ENCODE peak calls at places on chromosome 19, in four cellular contexts. W is naive thymus-derived CD4-positive, alpha-beta T cell; C is right lobe of liver; N is CD8-positive, alpha-beta T cell. P is an unnamed sample. For H3K27me3 and H3K36me3, the result is how much of the 10 kb centered on the place peaks cover.

GRCh38 chr19:12969292-12969988 is at the start of gene DAND5:
- DNase-seq in W (no peak), C (no peak), N (no peak), P (no peak)

GRCh38 chr19:52936151-52936957 is 13.1 kb upstream of the ZNF888 start:
- DNase-seq in C (no peak), W (no peak), N (no peak), P (no peak)

GRCh38 chr19:728011-728410 is 19.3 kb downstream of the PALM start:
- DNase-seq in C (peak), W (no peak), N (no peak), P (no peak)

GRCh38 chr19:39506944-39507714 is 7.8 kb upstream of the SELENOV start:
- DNase-seq in C (no peak), W (peak), N (no peak), P (peak)

GRCh38 chr19:988510-988909 is 4.4 kb downstream of the WDR18 start:
- DNase-seq in C (no peak), W (no peak), N (no peak), P (no peak)

GRCh38 chr19:28847468-28847867 is 365.5 kb downstream of the UQCRFS1 start:
- DNase-seq in N (no peak), C (no peak), W (no peak), P (no peak)

GRCh38 chr19:43741075-43741840 is 13.5 kb downstream of the SMG9 start:
- DNase-seq in W (no peak), C (no peak), N (no peak), P (no peak)

GRCh38 chr19:947707-948533 is 22.1 kb downstream of the ARID3A start:
- DNase-seq in C (peak), W (no peak), N (no peak), P (no peak)

GRCh38 chr19:10223488-10224213 is 7.5 kb downstream of the S1PR2 start:
- DNase-seq in C (no peak), W (no peak), N (no peak), P (no peak)

GRCh38 chr19:41426952-41427646 is at the start of gene B3GNT8:
- DNase-seq in C (no peak), N (no peak), W (no peak), P (peak)

GRCh38 chr19:29881386-29881785 is 60.7 kb upstream of the URI1 start:
- DNase-seq in C (no peak), N (no peak), W (no peak), P (no peak)

GRCh38 chr19:40549007-40549708 is 27.5 kb upstream of the SHKBP1 start:
- DNase-seq in N (peak), W (peak), C (no peak), P (peak)

GRCh38 chr19:10517361-10517759 is at the start of gene S1PR5:
- DNase-seq in W (no peak), N (no peak), C (no peak), P (no peak)

GRCh38 chr19:19155495-19156219 is 14.4 kb downstream of the MEF2B start:
- DNase-seq in N (no peak), C (no peak), W (no peak), P (no peak)

GRCh38 chr19:4730740-4731171 is 7.1 kb upstream of the DPP9 start:
- DNase-seq in N (peak), W (peak), C (no peak), P (no peak)

GRCh38 chr19:33344210-33344609 is 29.3 kb upstream of the CEBPG start:
- DNase-seq in C (no peak), W (no peak), N (no peak), P (no peak)

GRCh38 chr19:14061751-14062557 is at the start of gene PALM3:
- DNase-seq in C (peak), N (no peak), W (no peak), P (no peak)

GRCh38 chr19:31353826-31354225 is 4.6 kb upstream of the TSHZ3 start:
- DNase-seq in W (no peak), N (no peak), C (no peak), P (no peak)

GRCh38 chr19:29508181-29508580 is 17.6 kb upstream of the VSTM2B start:
- DNase-seq in C (no peak), W (no peak), N (no peak), P (no peak)

GRCh38 chr19:31223805-31224534 is 125.3 kb downstream of the TSHZ3 start:
- DNase-seq in C (no peak), W (no peak), N (no peak), P (peak)

GRCh38 chr19:1933942-1934341 is 7.0 kb upstream of the CSNK1G2 start:
- DNase-seq in W (no peak), C (no peak), N (no peak), P (no peak)

GRCh38 chr19:53892981-53893325 is 11.0 kb downstream of the PRKCG start:
- DNase-seq in C (no peak), W (no peak), N (no peak), P (no peak)

GRCh38 chr19:7888145-7888825 is at the start of gene LRRC8E:
- DNase-seq in N (no peak), C (no peak), W (no peak), P (peak)

GRCh38 chr19:58538257-58539168 is 5.4 kb upstream of the TRIM28 start:
- DNase-seq in C (no peak), N (no peak), W (peak), P (no peak)

GRCh38 chr19:2040647-2041435 is 10.2 kb downstream of the MKNK2 start:
- DNase-seq in C (peak), W (no peak), N (no peak), P (no peak)

GRCh38 chr19:30391554-30392551 is 19.7 kb downstream of the ZNF536 start:
- DNase-seq in W (no peak), N (no peak), C (no peak), P (no peak)

DNA sequence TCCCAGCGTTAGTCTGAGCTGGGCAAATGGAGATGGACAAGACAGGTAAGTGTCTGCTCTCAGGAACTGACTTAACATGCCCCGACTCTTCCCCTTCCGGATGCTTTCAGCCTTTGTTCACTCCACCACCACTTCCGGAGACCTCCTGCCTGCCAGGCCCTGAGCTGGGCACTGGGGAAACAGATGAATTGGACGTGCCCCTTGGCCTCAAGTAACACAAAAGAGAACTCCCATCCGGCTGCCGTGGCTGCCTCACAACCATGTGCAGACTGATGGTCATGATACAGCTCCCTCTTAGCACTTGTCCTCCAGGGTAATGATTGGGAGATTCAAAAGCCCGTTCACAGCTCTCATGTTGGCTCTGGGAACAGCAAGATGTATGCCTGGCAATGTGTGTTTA is 6.9 kb downstream of the ZNF784 start:
- DNase-seq in C (no peak), N (no peak), W (no peak), P (no peak)
- H3K27me3 ChIP-seq in C (under half), N (under half), W (under half), P (under half)

GRCh38 chr19:34831714-34832113 is 58.7 kb upstream of the ZNF599 start:
- DNase-seq in C (no peak), N (no peak), W (no peak), P (no peak)

GRCh38 chr19:34834513-34834912 is 61.5 kb upstream of the ZNF599 start:
- DNase-seq in W (no peak), N (no peak), C (no peak), P (no peak)

GRCh38 chr19:34828156-34828555 is 55.1 kb upstream of the ZNF599 start:
- DNase-seq in W (no peak), C (no peak), N (no peak), P (no peak)

GRCh38 chr19:34835952-34836351 is 62.9 kb upstream of the ZNF599 start:
- DNase-seq in C (no peak), N (no peak), W (no peak), P (no peak)

GRCh38 chr19:34832581-34833112 is 59.6 kb upstream of the ZNF599 start:
- DNase-seq in N (no peak), C (no peak), W (no peak), P (no peak)
- H3K4me3 ChIP-seq in N (no peak), C (no peak), W (no peak), P (no peak)

GRCh38 chr19:46990998-46991676 is 28.5 kb upstream of the NPAS1 start:
- DNase-seq in N (no peak), C (peak), W (peak), P (peak)

GRCh38 chr19:46995492-46995891 is 24.1 kb upstream of the NPAS1 start:
- DNase-seq in N (no peak), C (no peak), W (no peak), P (no peak)

GRCh38 chr19:46992699-46993535 is 26.7 kb upstream of the NPAS1 start:
- DNase-seq in N (no peak), W (no peak), C (peak), P (no peak)

GRCh38 chr19:46993622-46994021 is 26.0 kb upstream of the NPAS1 start:
- DNase-seq in C (no peak), W (no peak), N (no peak), P (no peak)

DNA sequence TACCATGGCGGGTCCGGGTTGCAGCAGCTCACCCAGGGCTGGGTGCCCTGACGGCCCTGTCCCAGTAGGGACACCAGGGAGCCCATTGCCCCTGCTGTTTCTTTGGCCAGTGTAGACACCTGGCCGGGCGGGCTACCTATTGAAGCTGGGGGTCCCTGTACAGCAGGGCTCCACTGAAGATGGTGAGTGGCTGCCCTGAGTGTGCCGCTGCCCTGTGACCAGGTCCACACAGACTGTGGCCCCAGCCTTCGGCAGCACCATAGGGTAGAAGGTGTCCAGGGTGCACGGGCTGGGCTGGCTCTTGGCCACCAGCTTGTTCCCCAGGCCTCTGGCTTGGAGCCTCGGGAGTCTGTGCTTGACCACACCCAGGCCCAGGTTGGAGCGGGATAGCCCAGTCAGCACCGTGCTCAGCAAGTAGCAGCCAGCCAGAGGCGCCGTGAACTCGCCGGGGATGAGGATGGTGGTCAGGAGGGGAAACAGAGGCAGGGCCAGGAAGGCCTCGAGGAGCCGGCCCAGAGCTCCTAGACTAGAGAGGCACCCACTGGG is 25.4 kb upstream of the NPAS1 start:
- DNase-seq in W (no peak), N (no peak), C (no peak), P (no peak)
- H3K36me3 ChIP-seq in W (under half), N (under half), C (under half), P (under half)

DNA sequence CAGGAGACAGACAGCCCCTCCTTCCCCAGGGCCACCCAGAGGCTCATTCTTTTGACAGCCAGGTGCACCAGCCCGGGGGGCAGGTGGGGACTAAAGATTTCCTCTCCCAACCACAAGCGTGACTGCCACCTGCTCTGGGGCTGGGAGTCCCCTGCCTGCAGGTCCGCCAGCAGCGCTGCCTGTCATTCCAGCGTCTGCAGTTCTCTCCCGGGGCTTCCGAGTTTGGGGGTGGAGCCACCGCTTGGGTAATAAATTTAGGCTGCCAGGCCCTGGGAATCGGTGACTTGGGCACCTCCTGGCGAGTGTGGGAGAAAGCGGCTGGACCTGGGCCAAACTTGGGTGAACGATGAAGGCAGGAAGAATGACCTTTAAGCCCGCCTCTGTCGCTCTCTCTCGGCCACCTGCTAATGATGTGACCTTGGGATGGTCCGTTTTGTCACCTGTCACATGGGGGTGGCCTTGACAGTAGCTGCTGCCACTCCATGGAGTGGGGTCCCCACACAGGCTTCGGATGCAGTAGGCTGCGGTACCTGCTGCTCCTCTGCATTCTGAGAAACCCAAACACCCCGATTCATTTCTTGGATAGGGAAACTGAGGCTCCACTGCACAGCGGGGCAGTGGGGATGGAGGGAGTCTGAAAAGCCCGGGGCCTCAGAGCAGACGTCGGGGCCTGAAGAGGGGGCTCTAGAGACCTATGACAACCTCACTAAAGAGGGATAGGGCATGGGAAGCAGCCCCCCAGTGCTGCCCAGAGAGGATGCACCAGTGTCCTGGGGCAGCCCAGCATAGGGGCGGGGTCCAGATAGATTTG is 12.8 kb downstream of the FUT6 start:
- DNase-seq in C (peak), N (no peak), W (peak), P (peak)
- H3K27me3 ChIP-seq in C (under half), N (under half), W (under half), P (under half)

DNA sequence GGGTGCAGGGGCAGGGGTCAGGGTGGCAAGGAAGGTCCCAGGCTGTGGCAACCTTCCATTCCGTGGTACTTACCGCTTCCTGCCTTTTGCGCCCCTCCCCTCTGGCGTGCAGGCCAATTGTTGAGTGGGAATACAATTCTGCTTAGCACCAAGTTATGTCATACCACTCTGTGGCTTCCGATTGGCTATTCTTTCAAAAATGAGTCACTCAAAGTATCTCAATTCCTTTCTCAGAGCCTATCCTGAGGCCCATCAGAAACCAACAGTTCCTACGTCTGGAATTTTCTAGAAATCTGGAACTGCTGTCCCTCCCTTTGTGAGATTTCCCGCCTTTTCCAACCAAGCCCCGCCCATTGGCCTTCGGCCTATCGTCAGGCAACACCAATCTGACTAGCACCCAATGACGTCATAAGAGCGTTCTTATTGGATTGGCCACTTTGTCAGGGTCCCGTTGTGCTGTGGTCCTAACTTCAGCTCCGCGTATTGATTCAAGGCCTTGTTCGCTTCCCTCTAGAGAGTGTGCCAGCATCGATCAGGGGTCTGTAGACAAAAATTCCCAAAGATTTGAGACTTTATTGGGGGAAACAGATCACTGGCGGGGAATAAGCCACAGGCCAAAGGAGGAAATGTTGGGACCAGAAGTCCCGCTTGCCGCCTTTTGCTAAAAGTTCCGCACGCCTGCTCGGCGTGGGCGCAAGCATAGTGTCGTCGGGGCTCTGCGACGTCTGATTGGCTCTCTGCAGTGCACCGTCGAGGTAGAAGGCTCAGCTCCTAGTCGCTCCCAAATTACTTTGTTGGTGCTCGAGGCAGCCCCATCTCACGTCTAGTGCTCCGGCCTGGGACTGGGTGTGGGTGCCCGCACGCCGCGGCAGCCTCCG is 11.7 kb downstream of the NTN5 start:
- DNase-seq in W (peak), C (peak), N (peak), P (peak)
- H3K4me3 ChIP-seq in W (peak), C (no peak), N (peak), P (no peak)

GRCh38 chr19:15236886-15237285 is 4.6 kb upstream of the EPHX3 start:
- DNase-seq in N (no peak), C (no peak), W (no peak), P (no peak)

GRCh38 chr19:15239337-15239949 is 7.2 kb upstream of the EPHX3 start:
- DNase-seq in N (no peak), W (no peak), C (no peak), P (no peak)

GRCh38 chr19:15240539-15240938 is 8.3 kb upstream of the EPHX3 start:
- DNase-seq in W (no peak), C (no peak), N (no peak), P (no peak)

GRCh38 chr19:15237759-15238638 is 5.8 kb upstream of the EPHX3 start:
- DNase-seq in W (no peak), N (no peak), C (no peak), P (no peak)

DNA sequence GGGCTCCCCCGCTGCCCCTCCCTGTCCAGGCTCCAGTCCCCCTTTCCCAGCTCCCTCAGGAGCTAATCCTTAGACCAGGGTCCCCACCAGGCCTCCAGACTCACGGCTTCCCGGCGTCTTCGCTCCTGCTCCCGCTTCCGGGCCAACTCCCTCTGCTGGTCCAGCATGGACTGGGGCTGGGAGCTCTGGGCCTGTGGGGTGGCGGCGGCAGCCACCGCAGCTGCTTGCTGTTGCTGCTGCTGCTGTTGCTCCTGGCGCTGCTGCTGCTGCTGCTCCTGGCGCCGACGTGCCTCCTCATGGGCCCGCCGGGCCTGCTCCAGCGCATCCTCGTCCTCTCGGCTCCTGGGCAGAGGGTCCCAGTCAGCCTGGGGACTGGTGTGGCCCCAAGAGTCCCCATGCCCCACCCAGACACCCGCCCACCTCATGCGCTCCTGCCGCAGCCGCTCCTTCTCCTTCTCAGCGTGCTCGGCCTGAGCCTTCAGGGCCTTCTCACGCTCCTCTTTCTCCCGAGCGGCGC is 6.4 kb upstream of the EPHX3 start:
- DNase-seq in C (no peak), N (no peak), W (no peak), P (no peak)
- H3K36me3 ChIP-seq in C (under half), N (under half), W (under half), P (under half)

DNA sequence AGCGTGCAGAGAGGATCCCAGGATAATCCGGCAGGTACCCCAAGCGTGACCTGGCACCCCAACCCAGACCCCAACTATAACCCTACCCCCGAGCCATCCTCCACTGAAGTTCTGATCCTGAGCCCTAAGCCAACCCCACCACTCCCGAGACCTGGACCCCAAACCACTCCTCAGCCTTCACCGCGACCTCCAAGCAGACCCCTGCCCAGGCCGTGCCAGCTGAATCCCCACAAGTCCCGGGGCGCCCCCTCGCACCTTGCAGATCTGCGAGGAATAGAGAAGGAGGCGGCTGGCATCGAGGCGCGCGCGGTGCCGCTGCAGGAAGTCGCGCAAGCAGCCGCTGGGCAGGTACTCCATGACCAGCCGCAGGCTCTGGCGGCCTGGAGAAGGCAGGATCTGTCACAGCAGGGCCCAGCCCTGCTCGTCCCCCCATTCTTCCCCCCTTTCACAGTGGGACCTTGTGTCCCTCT is 10.1 kb upstream of the INSL3 start:
- DNase-seq in N (no peak), W (no peak), C (no peak), P (no peak)
- H3K27me3 ChIP-seq in N (under half), W (under half), C (under half), P (under half)